ENCODE peak calls at places on chromosome 21, in seven cellular contexts. N, R, C, S, V, G and L are unnamed samples.

GRCh38 chr21:35635994-35636393 is 424.3 kb downstream of the SETD4 start:
- DNase-seq in N (no peak), R (no peak), C (no peak), S (no peak), V (no peak), G (no peak), L (no peak)

GRCh38 chr21:45766055-45766454 is 122.5 kb downstream of the PCBP3 start:
- DNase-seq in N (no peak), R (no peak), C (no peak), S (no peak), V (no peak), G (no peak), L (no peak)

GRCh38 chr21:36211660-36212512 is 55.3 kb downstream of the DOP1B start:
- DNase-seq in N (no peak), R (no peak), C (no peak), S (peak; percentile 81), V (no peak), G (no peak), L (no peak)

GRCh38 chr21:32131960-32132359 is 146.9 kb downstream of the MIS18A start:
- DNase-seq in N (no peak), R (peak; percentile 26), C (no peak), S (no peak), V (no peak), G (no peak), L (no peak)

GRCh38 chr21:34609951-34610549 is 4.9 kb downstream of the RCAN1 start:
- DNase-seq in N (no peak), R (no peak), C (no peak), S (no peak), V (no peak), G (no peak), L (no peak)

GRCh38 chr21:16620921-16621320 is 891.1 kb downstream of the USP25 start:
- DNase-seq in N (no peak), R (no peak), C (no peak), S (no peak), V (no peak), G (no peak), L (no peak)

GRCh38 chr21:32184485-32184884 is 94.4 kb downstream of the MIS18A start:
- DNase-seq in N (no peak), R (peak; percentile 86), C (no peak), S (no peak), V (no peak), G (no peak), L (no peak)

GRCh38 chr21:42276526-42277154 is 38.6 kb downstream of the TFF3 start:
- DNase-seq in N (no peak), R (no peak), C (no peak), S (no peak), V (no peak), G (no peak), L (no peak)